ENCODE peak calls at places on chromosomes 13 and 19, in seven cellular contexts. T, Y, J, S, P, L and C are unnamed samples.

GRCh38 chr19:16462757-16463250 is 9.0 kb downstream of the EPS15L1 start:
- DNase-seq in T (no peak), Y (no peak), J (no peak), S (peak), P (peak), L (no peak), C (no peak)

GRCh38 chr19:29882719-29883105 is 59.3 kb upstream of the URI1 start:
- DNase-seq in T (no peak), Y (no peak), J (no peak), S (no peak), P (no peak), L (no peak), C (no peak)

GRCh38 chr13:20182231-20182846 is 10.4 kb downstream of the GJB2 start:
- DNase-seq in T (no peak), Y (no peak), J (no peak), S (no peak), P (peak), L (no peak), C (no peak)

GRCh38 chr19:40147338-40147692 is 43.9 kb upstream of the MAP3K10 start:
- DNase-seq in T (no peak), Y (no peak), J (no peak), S (no peak), P (peak), L (peak), C (no peak)

GRCh38 chr19:11160119-11160768 is 4.7 kb upstream of the SPC24 start:
- DNase-seq in T (no peak), Y (no peak), J (no peak), S (no peak), P (no peak), L (no peak), C (no peak)

GRCh38 chr13:79271616-79272015 is 134.4 kb downstream of the RBM26 start:
- DNase-seq in T (no peak), Y (no peak), J (no peak), S (no peak), P (no peak), L (no peak), C (no peak)

GRCh38 chr13:29384466-29384865 is 211.0 kb downstream of the SLC7A1 start:
- DNase-seq in T (no peak), Y (no peak), J (no peak), S (no peak), P (peak), L (no peak), C (no peak)

GRCh38 chr19:50952890-50953289 is at the start of gene KLK5:
- DNase-seq in T (no peak), Y (no peak), J (no peak), S (no peak), P (no peak), L (no peak), C (no peak)

GRCh38 chr13:30744056-30744684 is 8.8 kb downstream of the ALOX5AP start:
- DNase-seq in T (no peak), Y (no peak), J (no peak), S (peak), P (peak), L (no peak), C (no peak)

GRCh38 chr19:11378319-11379189 is 4.1 kb downstream of the SWSAP1 start:
- DNase-seq in T (no peak), Y (peak), J (no peak), S (peak), P (peak), L (no peak), C (no peak)

GRCh38 chr19:53908106-53908932 is 759 bp upstream of the CACNG7 start:
- DNase-seq in T (no peak), Y (peak), J (no peak), S (no peak), P (peak), L (no peak), C (no peak)

GRCh38 chr19:48390188-48391099 is 907 bp downstream of the KDELR1 start:
- DNase-seq in T (peak), Y (peak), J (no peak), S (peak), P (peak), L (no peak), C (no peak)

GRCh38 chr13:104011505-104012270 is 945.5 kb upstream of the SLC10A2 start:
- DNase-seq in T (no peak), Y (no peak), J (no peak), S (no peak), P (no peak), L (no peak), C (no peak)

GRCh38 chr13:85549819-85550218 is 249.4 kb downstream of the SLITRK6 start:
- DNase-seq in T (no peak), Y (no peak), J (no peak), S (no peak), P (no peak), L (no peak), C (no peak)

GRCh38 chr19:30788105-30788765 is 416.1 kb downstream of the ZNF536 start:
- DNase-seq in T (no peak), Y (no peak), J (no peak), S (no peak), P (no peak), L (peak), C (no peak)

GRCh38 chr19:49492573-49493411 is 3.4 kb upstream of the RPS11 start:
- DNase-seq in T (no peak), Y (no peak), J (no peak), S (no peak), P (no peak), L (no peak), C (no peak)

GRCh38 chr13:107866666-107867623 is 348.4 kb downstream of the LIG4 start:
- DNase-seq in T (no peak), Y (peak), J (no peak), S (no peak), P (no peak), L (no peak), C (no peak)

GRCh38 chr13:95298971-95299627 is 2.2 kb downstream of the ABCC4 start:
- DNase-seq in T (no peak), Y (no peak), J (no peak), S (no peak), P (no peak), L (no peak), C (no peak)

GRCh38 chr13:95300625-95301134 is 571 bp downstream of the ABCC4 start:
- DNase-seq in T (peak), Y (peak), J (no peak), S (peak), P (no peak), L (no peak), C (peak)

GRCh38 chr13:30346159-30346788 is 38.9 kb upstream of the KATNAL1 start:
- DNase-seq in T (no peak), Y (no peak), J (no peak), S (no peak), P (no peak), L (no peak), C (no peak)

GRCh38 chr13:79642596-79642995 is 161.6 kb downstream of the NDFIP2 start:
- DNase-seq in T (no peak), Y (no peak), J (no peak), S (no peak), P (no peak), L (no peak), C (no peak)

GRCh38 chr13:88932950-88933349 is 1261.8 kb downstream of the SLITRK5 start:
- DNase-seq in T (no peak), Y (no peak), J (no peak), S (no peak), P (no peak), L (no peak), C (no peak)

GRCh38 chr19:17001603-17002183 is 24.9 kb downstream of the CPAMD8 start:
- DNase-seq in T (peak), Y (no peak), J (no peak), S (no peak), P (no peak), L (no peak), C (no peak)

GRCh38 chr13:20664304-20664703 is 39.2 kb upstream of the IL17D start:
- DNase-seq in T (no peak), Y (no peak), J (no peak), S (no peak), P (no peak), L (no peak), C (no peak)

GRCh38 chr19:18281082-18282020 is at the start of gene JUND:
- DNase-seq in T (peak), Y (peak), J (peak), S (peak), P (peak), L (no peak), C (peak)

GRCh38 chr13:29847501-29847983 is 2.9 kb downstream of the UBL3 start:
- DNase-seq in T (no peak), Y (no peak), J (no peak), S (no peak), P (peak), L (no peak), C (no peak)

GRCh38 chr13:23921451-23921888 is 24.2 kb upstream of the C1QTNF9B start:
- DNase-seq in T (no peak), Y (no peak), J (no peak), S (no peak), P (no peak), L (no peak), C (no peak)

GRCh38 chr13:38582133-38582532 is 104.7 kb upstream of the FREM2 start:
- DNase-seq in T (no peak), Y (no peak), J (no peak), S (no peak), P (no peak), L (no peak), C (no peak)

GRCh38 chr13:30737511-30738342 is 2.4 kb downstream of the ALOX5AP start:
- DNase-seq in T (no peak), Y (no peak), J (no peak), S (no peak), P (no peak), L (no peak), C (no peak)

GRCh38 chr19:10295305-10295846 is 5.6 kb downstream of the ICAM5 start:
- DNase-seq in T (peak), Y (no peak), J (no peak), S (peak), P (no peak), L (peak), C (no peak)

GRCh38 chr19:33156354-33156753 is 24.4 kb downstream of the WDR88 start:
- DNase-seq in T (no peak), Y (no peak), J (no peak), S (no peak), P (no peak), L (no peak), C (no peak)

GRCh38 chr19:13634658-13635057 is 128.4 kb upstream of the CACNA1A start:
- DNase-seq in T (no peak), Y (no peak), J (no peak), S (no peak), P (no peak), L (no peak), C (no peak)
- H3K27ac ChIP-seq in T (no peak), Y (no peak), J (no peak), S (no peak), P (no peak), L (no peak), C (no peak)

DNA sequence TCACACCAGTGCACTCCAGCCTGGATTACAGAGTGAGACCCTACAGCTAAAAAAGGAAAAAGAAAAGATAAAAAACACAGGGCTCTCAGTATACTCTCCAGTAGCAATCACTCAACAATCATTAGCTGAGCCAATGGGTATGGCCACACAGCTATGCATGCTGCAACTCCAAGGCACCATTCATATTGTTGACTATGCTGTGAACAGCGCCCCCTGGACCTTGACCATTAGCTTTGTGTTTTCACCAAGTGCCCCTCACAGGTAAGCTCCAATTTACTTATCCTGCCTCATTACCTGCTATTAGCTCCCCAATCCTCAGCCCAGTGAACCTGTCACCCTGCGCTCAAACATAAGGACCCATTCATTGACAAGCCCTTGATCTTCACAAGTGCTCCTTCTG is 35.8 kb downstream of the ZIC5 start:
- DNase-seq in T (no peak), Y (no peak), J (no peak), S (no peak), P (no peak), L (no peak), C (no peak)
- TF ChIP-seq CTCF in T (no peak), Y (no peak), J (no peak), S (no peak), P (no peak), L (no peak), C (no peak)

DNA sequence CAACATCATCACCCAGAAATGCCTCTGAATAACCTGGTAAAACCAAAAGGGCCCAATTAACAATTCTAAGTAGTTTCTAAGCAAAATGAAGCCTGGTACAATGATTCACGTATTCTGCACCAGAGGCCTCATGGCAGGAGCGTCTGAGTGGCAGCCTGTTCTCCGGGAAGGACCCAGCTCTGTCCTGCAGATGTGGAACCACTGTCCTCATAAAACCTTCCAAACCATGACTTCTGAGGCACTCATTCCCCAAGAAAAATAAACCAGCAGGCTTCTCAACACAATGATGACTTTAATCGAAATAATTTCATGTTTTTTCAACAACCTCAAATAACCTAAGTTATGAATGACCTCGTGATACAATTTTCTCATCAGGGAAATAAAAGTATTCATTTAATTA is 89.9 kb downstream of the STK24 start:
- DNase-seq in T (no peak), Y (no peak), J (no peak), S (no peak), P (no peak), L (no peak), C (no peak)
- H3K27ac ChIP-seq in T (no peak), Y (no peak), J (no peak), S (no peak), P (no peak), L (peak), C (peak)

GRCh38 chr19:43305642-43306041 is 36.3 kb upstream of the PSG9 start:
- DNase-seq in T (no peak), Y (no peak), J (no peak), S (no peak), P (no peak), L (no peak), C (no peak)
- TF ChIP-seq CTCF in T (no peak), Y (no peak), J (no peak), S (no peak), P (no peak), L (no peak), C (no peak)

DNA sequence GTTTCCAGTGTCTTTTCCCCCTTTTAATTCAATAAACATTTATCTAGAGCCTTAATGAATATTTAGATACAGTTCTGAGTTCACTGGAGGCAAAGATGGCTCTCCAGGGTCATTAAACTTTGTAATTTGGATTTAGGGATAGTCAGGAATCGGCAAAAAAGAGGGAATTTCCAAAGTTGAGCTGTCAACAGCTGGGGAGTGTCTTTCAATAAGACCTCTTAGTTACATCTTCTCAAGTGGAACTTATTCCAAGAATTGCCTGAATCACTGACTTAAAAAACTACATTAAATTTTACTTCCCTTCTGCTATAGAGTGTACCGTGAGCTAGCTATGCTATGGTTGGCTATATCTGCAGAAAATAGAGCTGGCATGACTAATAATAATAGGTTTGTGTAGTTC is 2.0 kb downstream of the LRCH1 start:
- DNase-seq in T (no peak), Y (no peak), J (no peak), S (no peak), P (no peak), L (no peak), C (no peak)
- H3K27ac ChIP-seq in T (peak), Y (peak), J (peak), S (peak), P (no peak), L (peak), C (peak)

GRCh38 chr19:35216026-35216832 is 12.3 kb downstream of the FAM187B start:
- DNase-seq in T (no peak), Y (no peak), J (no peak), S (no peak), P (no peak), L (no peak), C (no peak)

GRCh38 chr19:35213678-35214632 is 14.6 kb downstream of the FAM187B start:
- DNase-seq in T (no peak), Y (no peak), J (peak), S (peak), P (peak), L (no peak), C (no peak)

GRCh38 chr19:35216833-35217707 is 11.5 kb downstream of the FAM187B start:
- DNase-seq in T (no peak), Y (no peak), J (no peak), S (no peak), P (peak), L (no peak), C (no peak)

GRCh38 chr19:35212241-35212640 is 16.3 kb downstream of the FAM187B start:
- DNase-seq in T (no peak), Y (no peak), J (no peak), S (no peak), P (peak), L (no peak), C (no peak)

GRCh38 chr19:35214766-35215422 is 13.6 kb downstream of the FAM187B start:
- DNase-seq in T (no peak), Y (no peak), J (no peak), S (no peak), P (peak), L (no peak), C (no peak)
- TF ChIP-seq CTCF in T (no peak), Y (no peak), J (no peak), S (no peak), P (no peak), L (no peak), C (no peak)

GRCh38 chr19:37983916-37984315 is 76.9 kb downstream of the SIPA1L3 start:
- DNase-seq in T (no peak), Y (peak), J (no peak), S (no peak), P (no peak), L (no peak), C (no peak)

GRCh38 chr19:37982655-37983054 is 75.6 kb downstream of the SIPA1L3 start:
- DNase-seq in T (no peak), Y (peak), J (no peak), S (no peak), P (no peak), L (no peak), C (no peak)

GRCh38 chr19:37980419-37980975 is 73.5 kb downstream of the SIPA1L3 start:
- DNase-seq in T (no peak), Y (no peak), J (no peak), S (no peak), P (no peak), L (no peak), C (no peak)

GRCh38 chr19:37983153-37983552 is 76.1 kb downstream of the SIPA1L3 start:
- DNase-seq in T (no peak), Y (peak), J (no peak), S (no peak), P (no peak), L (no peak), C (no peak)

DNA sequence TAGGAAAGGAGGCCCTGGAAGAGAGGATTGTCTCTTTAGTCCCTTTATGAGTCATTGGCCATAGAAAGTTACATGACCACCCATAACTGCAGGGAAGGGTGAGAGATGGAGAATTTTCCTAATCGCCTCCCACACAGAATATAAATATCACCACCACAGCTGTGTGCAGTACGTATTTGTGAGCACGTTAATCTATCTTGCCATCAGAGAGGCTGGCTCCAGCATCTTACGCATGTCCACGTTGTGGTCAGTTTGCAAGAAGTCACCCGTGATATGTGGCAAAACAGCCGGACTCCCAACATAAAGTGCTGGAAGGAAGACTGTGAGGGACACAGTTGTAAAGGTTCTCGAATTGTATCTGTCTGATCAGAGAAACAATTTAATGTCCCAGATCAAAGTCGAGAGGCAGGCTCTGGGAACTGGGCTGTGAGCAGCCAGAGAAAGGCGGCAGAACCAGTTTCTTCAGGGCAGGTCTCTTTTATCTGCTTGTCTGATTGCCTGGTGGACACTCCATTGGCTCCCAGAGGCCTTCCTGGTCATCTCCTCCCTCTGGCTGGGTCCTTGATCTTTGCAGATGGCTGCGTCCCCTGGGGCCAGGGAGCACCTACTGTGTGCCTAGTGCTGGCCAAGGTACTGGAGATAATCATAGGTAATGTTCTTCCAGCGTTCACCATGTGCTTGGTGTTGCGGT is 74.9 kb downstream of the SIPA1L3 start:
- DNase-seq in T (no peak), Y (peak), J (no peak), S (no peak), P (no peak), L (no peak), C (no peak)
- H3K27ac ChIP-seq in T (no peak), Y (peak), J (no peak), S (no peak), P (no peak), L (no peak), C (peak)

GRCh38 chr19:13226983-13227382 is 76.8 kb downstream of the IER2 start:
- DNase-seq in T (no peak), Y (no peak), J (no peak), S (no peak), P (no peak), L (no peak), C (no peak)
- TF ChIP-seq CTCF in T (no peak), Y (no peak), J (no peak), S (no peak), P (no peak), L (no peak), C (no peak)

GRCh38 chr19:1163283-1163933 is 10.7 kb downstream of the SBNO2 start:
- DNase-seq in T (peak), Y (no peak), J (no peak), S (peak), P (no peak), L (no peak), C (no peak)

GRCh38 chr19:1162404-1163282 is 11.4 kb downstream of the SBNO2 start:
- DNase-seq in T (no peak), Y (no peak), J (no peak), S (no peak), P (no peak), L (no peak), C (no peak)

GRCh38 chr19:1159864-1160595 is 14.0 kb downstream of the SBNO2 start:
- DNase-seq in T (no peak), Y (no peak), J (no peak), S (peak), P (no peak), L (no peak), C (no peak)

GRCh38 chr19:1163934-1164683 is 10.0 kb downstream of the SBNO2 start:
- DNase-seq in T (no peak), Y (no peak), J (no peak), S (peak), P (no peak), L (no peak), C (no peak)

GRCh38 chr19:1161716-1162115 is 12.4 kb downstream of the SBNO2 start:
- DNase-seq in T (no peak), Y (no peak), J (no peak), S (peak), P (peak), L (no peak), C (peak)
- H3K27ac ChIP-seq in T (no peak), Y (no peak), J (no peak), S (no peak), P (peak), L (no peak), C (no peak)